ENCODE peak calls at places on chromosomes 1 and 21, in ten cellular contexts. D is heart left ventricle; G is mammary epithelial cell; X is sigmoid colon; Y is WERI-Rb-1; B is tibial nerve; A is CD8-positive, alpha-beta T cell; I is ascending aorta; L is endodermal cell; J is upper lobe of left lung. M is an unnamed sample.

GRCh38 chr1:94919241-94920030 is 7.5 kb downstream of the CNN3 start:
- DNase-seq in D (no peak), G (peak; percentile 20), X (no peak), Y (no peak), B (no peak), A (no peak), I (no peak), L (no peak), J (peak; percentile 45), M (no peak)

GRCh38 chr1:159184201-159184600 is 12.8 kb downstream of the CADM3 start:
- DNase-seq in D (no peak), G (no peak), X (no peak), Y (no peak), B (no peak), A (no peak), I (no peak), L (no peak), J (no peak), M (no peak)

GRCh38 chr1:94883688-94884087 is 43.2 kb downstream of the CNN3 start:
- DNase-seq in D (no peak), G (no peak), X (no peak), Y (no peak), B (no peak), A (no peak), I (no peak), L (no peak), J (no peak), M (no peak)

GRCh38 chr1:7767176-7767575 is 3.9 kb upstream of the VAMP3 start:
- DNase-seq in D (no peak), G (no peak), X (no peak), Y (no peak), B (no peak), A (no peak), I (no peak), L (no peak), J (no peak), M (no peak)

GRCh38 chr1:53332188-53332564 is 4.3 kb upstream of the LRP8 start:
- DNase-seq in D (no peak), G (no peak), X (peak; percentile 19), Y (no peak), B (no peak), A (no peak), I (no peak), L (no peak), J (no peak), M (no peak)

GRCh38 chr21:45596704-45597318 is 46.7 kb upstream of the PCBP3 start:
- DNase-seq in D (peak; percentile 66), G (peak; percentile 21), X (peak; percentile 85), Y (peak; percentile 88), B (peak; percentile 50), A (peak; percentile 88), I (no peak), L (peak; percentile 94), J (peak; percentile 83), M (no peak)

GRCh38 chr21:16579538-16579937 is 849.8 kb downstream of the USP25 start:
- DNase-seq in D (no peak), G (no peak), X (no peak), Y (no peak), B (no peak), A (no peak), I (no peak), L (no peak), J (no peak), M (no peak)

GRCh38 chr1:98098473-98098872 is 177.6 kb upstream of the DPYD start:
- DNase-seq in D (no peak), G (no peak), X (no peak), Y (no peak), B (no peak), A (no peak), I (no peak), L (no peak), J (no peak), M (no peak)

GRCh38 chr21:38492002-38492401 is 6.3 kb downstream of the ERG start:
- DNase-seq in D (no peak), G (no peak), X (no peak), Y (no peak), B (no peak), A (no peak), I (no peak), L (no peak), J (no peak), M (peak; percentile 31)

GRCh38 chr1:108646661-108647269 is 14.1 kb downstream of the HENMT1 start:
- DNase-seq in D (peak; percentile 80), G (peak; percentile 42), X (peak; percentile 79), Y (no peak), B (peak; percentile 53), A (peak; percentile 82), I (peak; percentile 67), L (peak; percentile 53), J (peak; percentile 85), M (no peak)

GRCh38 chr1:243718893-243719292 is 131.2 kb downstream of the AKT3 start:
- DNase-seq in D (no peak), G (peak; percentile 3), X (no peak), Y (no peak), B (no peak), A (no peak), I (no peak), L (no peak), J (no peak), M (no peak)

DNA sequence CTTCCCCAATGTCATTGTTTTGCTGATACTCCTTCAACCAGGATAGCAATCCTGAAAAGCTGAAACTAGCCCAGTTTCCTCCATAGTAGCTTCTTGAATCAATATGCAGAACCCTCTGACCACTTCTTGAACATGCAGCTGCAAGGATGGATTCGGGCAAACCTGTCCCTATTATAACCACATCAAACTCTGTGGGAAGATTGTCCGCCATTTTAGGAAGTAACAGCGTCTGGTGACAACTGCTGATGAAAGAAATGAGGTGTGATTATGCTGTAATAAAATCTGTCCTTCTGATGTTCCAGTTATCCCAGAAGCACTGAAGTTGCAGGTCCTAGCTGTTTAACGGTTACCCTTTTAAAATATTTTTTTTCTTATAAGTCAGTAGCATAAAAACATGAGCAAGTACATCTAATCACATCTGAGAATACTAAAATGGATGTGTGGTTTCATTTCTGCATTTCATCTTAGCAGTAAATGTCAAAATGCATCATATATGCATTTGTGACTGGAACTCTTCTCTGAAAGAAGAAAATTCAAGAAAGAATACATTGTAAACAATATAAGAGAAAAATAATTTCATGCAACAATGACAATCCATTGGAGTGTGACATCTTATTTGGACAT is 4.5 kb downstream of the CHML start:
- DNase-seq in D (no peak), G (no peak), X (no peak), Y (no peak), B (no peak), A (no peak), I (no peak), L (no peak), J (no peak), M (no peak)
- H3K4me3 ChIP-seq in D (no peak overlapping the region), G (no peak overlapping the region), X (no peak overlapping the region), Y (no peak overlapping the region), B (no peak overlapping the region), A (no peak overlapping the region), I (no peak overlapping the region), L (no peak overlapping the region), J (no peak overlapping the region), M (no peak overlapping the region)

DNA sequence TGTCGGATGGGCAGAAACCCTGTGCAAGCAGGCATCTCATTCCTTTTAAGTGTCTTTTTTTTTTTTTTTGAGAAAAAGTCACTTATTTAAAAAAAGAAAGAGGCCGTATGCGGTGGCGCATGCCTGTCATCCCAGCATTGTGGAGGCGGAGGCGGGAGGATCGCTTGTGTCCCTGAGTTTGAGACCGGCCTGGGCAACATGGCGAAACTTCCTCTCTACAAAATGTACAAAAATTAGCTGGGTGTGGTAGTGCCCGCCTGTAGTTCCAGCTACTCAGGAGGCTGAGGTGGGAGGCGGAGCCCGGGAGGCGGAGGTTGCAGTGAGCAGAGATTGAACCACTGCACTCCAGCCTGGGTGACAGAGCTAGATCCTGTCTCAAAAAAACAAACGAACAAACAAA is 1.7 kb downstream of the GPR137B start:
- DNase-seq in D (no peak), G (no peak), X (no peak), Y (no peak), B (no peak), A (no peak), I (no peak), L (no peak), J (no peak), M (no peak)
- H3K4me3 ChIP-seq in D (peak overlapping the region; percentile 85), G (no peak overlapping the region), X (peak overlapping the region; percentile 86), Y (peak overlapping the region; percentile 33), B (peak overlapping the region; percentile 85), A (peak overlapping the region; percentile 75), I (no peak overlapping the region), L (peak overlapping the region; percentile 84), J (no peak overlapping the region), M (peak overlapping the region; percentile 79)

GRCh38 chr1:228463559-228464455 is 23.4 kb upstream of the RNF187 start:
- DNase-seq in D (no peak), G (no peak), X (peak; percentile 68), Y (no peak), B (no peak), A (peak; percentile 44), I (no peak), L (peak; percentile 87), J (no peak), M (no peak)
- H3K4me3 ChIP-seq in D (peak overlapping the region; percentile 30), G (no peak overlapping the region), X (peak overlapping the region; percentile 25), Y (no peak overlapping the region), B (no peak overlapping the region), A (peak overlapping the region; percentile 47), I (no peak overlapping the region), L (peak overlapping the region; percentile 78), J (no peak overlapping the region), M (peak overlapping the region; percentile 21)

GRCh38 chr1:204356997-204357396 is 2.7 kb downstream of the PLEKHA6 start:
- DNase-seq in D (no peak), G (no peak), X (no peak), Y (no peak), B (no peak), A (no peak), I (no peak), L (no peak), J (no peak), M (no peak)

GRCh38 chr1:204359131-204359473 is 627 bp downstream of the PLEKHA6 start:
- DNase-seq in D (no peak), G (no peak), X (peak; percentile 54), Y (no peak), B (no peak), A (no peak), I (no peak), L (peak; percentile 65), J (no peak), M (no peak)

GRCh38 chr1:204358145-204358544 is 1.6 kb downstream of the PLEKHA6 start:
- DNase-seq in D (no peak), G (no peak), X (no peak), Y (peak; percentile 78), B (no peak), A (no peak), I (no peak), L (no peak), J (no peak), M (no peak)

GRCh38 chr1:204358605-204359004 is 1.1 kb downstream of the PLEKHA6 start:
- DNase-seq in D (no peak), G (no peak), X (peak; percentile 41), Y (peak; percentile 71), B (no peak), A (no peak), I (no peak), L (no peak), J (no peak), M (no peak)

DNA sequence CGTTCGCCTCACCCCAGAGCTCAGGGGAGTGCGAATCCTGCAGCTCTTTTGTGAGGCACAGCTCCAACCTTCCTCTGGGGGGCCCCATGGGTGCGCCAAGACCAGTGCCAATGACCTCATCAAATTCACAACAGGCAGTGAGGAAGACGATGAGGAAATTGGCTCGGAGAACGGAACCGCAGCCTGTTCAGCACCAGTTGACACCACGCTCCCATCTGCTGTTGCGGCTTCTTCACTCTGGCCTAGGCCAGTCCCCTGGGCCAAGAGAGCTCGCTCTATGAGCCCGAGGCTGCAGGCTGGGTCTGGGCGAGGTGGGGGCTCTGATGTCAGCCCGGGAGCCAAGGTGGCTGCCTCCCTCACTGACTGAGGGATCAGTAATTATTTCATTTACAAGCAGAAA is 2.2 kb downstream of the PLEKHA6 start:
- DNase-seq in D (peak; percentile 66), G (no peak), X (no peak), Y (peak; percentile 74), B (no peak), A (no peak), I (no peak), L (peak; percentile 57), J (no peak), M (no peak)
- H3K4me3 ChIP-seq in D (no peak overlapping the region), G (no peak overlapping the region), X (no peak overlapping the region), Y (peak overlapping the region; percentile 47), B (no peak overlapping the region), A (no peak overlapping the region), I (no peak overlapping the region), L (no peak overlapping the region), J (no peak overlapping the region), M (no peak overlapping the region)